ENCODE peak calls at places on chromosomes 2 and 18, in eight cellular contexts. V, I, T, Q, H, S, G and U are unnamed samples.

GRCh38 chr18:28044036-28044435 is 132.9 kb downstream of the CDH2 start:
- DNase-seq in V (no peak), I (no peak), T (no peak), Q (no peak), H (no peak), S (no peak), G (no peak), U (no peak)

GRCh38 chr2:85015653-85016360 is 44.8 kb downstream of the KCMF1 start:
- DNase-seq in V (no peak), I (no peak), T (no peak), Q (no peak), H (no peak), S (no peak), G (no peak), U (no peak)

GRCh38 chr2:55929476-55929875 is 5.9 kb upstream of the EFEMP1 start:
- DNase-seq in V (no peak), I (no peak), T (no peak), Q (no peak), H (no peak), S (no peak), G (no peak), U (no peak)

GRCh38 chr2:228999326-228999725 is 271.8 kb downstream of the PID1 start:
- DNase-seq in V (no peak), I (no peak), T (no peak), Q (no peak), H (no peak), S (no peak), G (no peak), U (no peak)

GRCh38 chr2:207905546-207905945 is 119.8 kb downstream of the PLEKHM3 start:
- DNase-seq in V (no peak), I (no peak), T (no peak), Q (no peak), H (peak), S (no peak), G (no peak), U (no peak)

GRCh38 chr2:222304737-222305509 is 6.1 kb upstream of the PAX3 start:
- DNase-seq in V (peak), I (no peak), T (no peak), Q (no peak), H (no peak), S (no peak), G (no peak), U (no peak)

GRCh38 chr2:18723219-18723618 is 133.8 kb upstream of the NT5C1B start:
- DNase-seq in V (no peak), I (no peak), T (no peak), Q (no peak), H (no peak), S (no peak), G (no peak), U (no peak)

GRCh38 chr2:174787485-174788205 is 23.4 kb upstream of the CHRNA1 start:
- DNase-seq in V (no peak), I (peak), T (peak), Q (no peak), H (no peak), S (no peak), G (peak), U (peak)

GRCh38 chr2:159035790-159036411 is 67.5 kb downstream of the TANC1 start:
- DNase-seq in V (no peak), I (no peak), T (peak), Q (no peak), H (peak), S (no peak), G (peak), U (no peak)

GRCh38 chr2:27627963-27628766 is 647 bp downstream of the CCDC121 start:
- DNase-seq in V (peak), I (peak), T (peak), Q (no peak), H (no peak), S (no peak), G (peak), U (peak)

GRCh38 chr18:48947102-48947501 is 3.7 kb downstream of the SMAD7 start:
- DNase-seq in V (no peak), I (no peak), T (no peak), Q (no peak), H (no peak), S (no peak), G (no peak), U (no peak)

GRCh38 chr18:58180172-58180571 is 136.1 kb downstream of the NEDD4L start:
- DNase-seq in V (peak), I (no peak), T (no peak), Q (no peak), H (no peak), S (no peak), G (no peak), U (no peak)
- TF ChIP-seq CTCF in V (no peak), I (no peak), T (no peak), Q (no peak), H (no peak), S (no peak), G (no peak), U (no peak)

GRCh38 chr2:68200157-68200787 is 42.6 kb downstream of the PNO1 start:
- DNase-seq in V (no peak), I (no peak), T (no peak), Q (no peak), H (no peak), S (no peak), G (no peak), U (no peak)

GRCh38 chr2:68206779-68207178 is 45.6 kb downstream of the PPP3R1 start:
- DNase-seq in V (no peak), I (no peak), T (no peak), Q (no peak), H (no peak), S (no peak), G (no peak), U (no peak)

DNA sequence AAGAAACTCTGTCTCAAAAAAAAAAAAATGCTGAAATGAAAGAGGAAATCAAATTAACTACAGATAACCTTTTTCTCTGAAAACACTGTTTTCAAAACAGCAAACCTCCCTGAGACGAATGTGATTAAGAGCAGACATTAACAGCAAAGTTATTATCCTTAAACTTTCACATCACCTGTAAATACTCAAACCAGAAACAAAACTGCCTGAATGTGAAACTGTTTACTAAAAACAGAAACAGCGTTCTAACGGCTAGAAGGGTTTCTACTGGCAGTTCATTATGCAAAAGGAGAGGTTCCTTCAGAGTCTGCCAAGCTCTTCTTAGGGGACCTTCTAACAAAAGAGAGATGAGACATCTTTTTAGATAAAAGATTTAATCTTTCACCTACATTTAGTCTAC is 45.9 kb downstream of the PNO1 start:
- DNase-seq in V (no peak), I (no peak), T (no peak), Q (no peak), H (no peak), S (no peak), G (no peak), U (no peak)
- H3K4me3 ChIP-seq in V (no peak), I (no peak), T (no peak), Q (no peak), H (no peak), S (no peak), G (no peak), U (no peak)

DNA sequence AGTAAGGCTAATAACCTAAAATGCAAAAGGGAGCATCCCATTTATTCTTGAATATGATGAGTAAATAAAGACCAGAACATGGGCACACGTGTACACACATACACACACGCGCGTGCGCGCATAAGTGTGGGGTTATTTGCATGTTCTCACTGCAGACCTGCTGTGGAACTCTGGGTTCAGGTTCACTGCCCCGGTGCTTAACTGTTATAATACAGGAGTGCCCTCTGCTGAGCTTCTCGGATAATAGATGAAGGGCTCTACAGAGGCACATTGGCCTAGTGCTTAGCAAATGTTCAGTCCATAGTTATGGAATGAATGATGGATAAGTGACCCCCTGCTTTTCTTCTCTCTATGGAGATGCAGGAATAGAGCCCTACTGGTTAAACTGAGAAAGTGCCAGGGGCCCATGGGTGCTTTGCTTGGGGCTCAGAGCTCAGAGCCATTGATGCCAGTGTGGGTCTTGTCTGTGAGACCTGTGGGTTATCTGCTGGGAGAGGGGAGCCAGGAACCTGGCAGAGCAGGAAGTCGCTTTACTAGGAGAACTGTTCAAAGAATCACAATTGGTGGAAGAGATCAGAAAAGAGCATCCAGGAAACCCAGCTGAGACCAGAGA is 3.6 kb upstream of the ARL4C start:
- DNase-seq in V (no peak), I (peak), T (peak), Q (peak), H (peak), S (peak), G (peak), U (no peak)
- TF ChIP-seq CTCF in V (no peak), I (peak), T (peak), Q (peak), H (peak), S (peak), G (peak), U (peak)

GRCh38 chr18:63980027-63980426 is 10.1 kb downstream of the SERPINB8 start:
- DNase-seq in V (no peak), I (no peak), T (no peak), Q (no peak), H (no peak), S (no peak), G (no peak), U (no peak)
- H3K4me3 ChIP-seq in V (no peak), I (no peak), T (no peak), Q (no peak), H (no peak), S (no peak), G (no peak), U (no peak)

GRCh38 chr2:148596033-148596432 is 48.5 kb upstream of the EPC2 start:
- DNase-seq in V (no peak), I (no peak), T (no peak), Q (no peak), H (no peak), S (no peak), G (no peak), U (no peak)

GRCh38 chr2:148603562-148603920 is 41.0 kb upstream of the EPC2 start:
- DNase-seq in V (no peak), I (no peak), T (no peak), Q (no peak), H (no peak), S (no peak), G (no peak), U (no peak)

GRCh38 chr2:148594216-148594615 is 50.3 kb upstream of the EPC2 start:
- DNase-seq in V (no peak), I (no peak), T (no peak), Q (no peak), H (no peak), S (no peak), G (no peak), U (no peak)

GRCh38 chr2:148602918-148603561 is 41.5 kb upstream of the EPC2 start:
- DNase-seq in V (no peak), I (no peak), T (no peak), Q (no peak), H (no peak), S (no peak), G (no peak), U (no peak)

GRCh38 chr2:148599112-148599991 is 45.2 kb upstream of the EPC2 start:
- DNase-seq in V (no peak), I (no peak), T (no peak), Q (no peak), H (no peak), S (no peak), G (no peak), U (no peak)
- TF ChIP-seq CTCF in V (no peak), I (no peak), T (no peak), Q (no peak), H (no peak), S (no peak), G (no peak), U (no peak)

GRCh38 chr2:19987936-19988335 is 2.0 kb downstream of the WDR35 start:
- DNase-seq in V (no peak), I (no peak), T (no peak), Q (no peak), H (no peak), S (no peak), G (no peak), U (no peak)

GRCh38 chr2:19989681-19990415 is at the start of gene WDR35:
- DNase-seq in V (peak), I (peak), T (peak), Q (peak), H (peak), S (peak), G (peak), U (no peak)

GRCh38 chr2:19990416-19990728 is 467 bp upstream of the WDR35 start:
- DNase-seq in V (no peak), I (no peak), T (no peak), Q (no peak), H (no peak), S (no peak), G (no peak), U (no peak)

GRCh38 chr2:19989342-19989680 is 594 bp downstream of the WDR35 start:
- DNase-seq in V (no peak), I (no peak), T (no peak), Q (no peak), H (no peak), S (no peak), G (no peak), U (no peak)

DNA sequence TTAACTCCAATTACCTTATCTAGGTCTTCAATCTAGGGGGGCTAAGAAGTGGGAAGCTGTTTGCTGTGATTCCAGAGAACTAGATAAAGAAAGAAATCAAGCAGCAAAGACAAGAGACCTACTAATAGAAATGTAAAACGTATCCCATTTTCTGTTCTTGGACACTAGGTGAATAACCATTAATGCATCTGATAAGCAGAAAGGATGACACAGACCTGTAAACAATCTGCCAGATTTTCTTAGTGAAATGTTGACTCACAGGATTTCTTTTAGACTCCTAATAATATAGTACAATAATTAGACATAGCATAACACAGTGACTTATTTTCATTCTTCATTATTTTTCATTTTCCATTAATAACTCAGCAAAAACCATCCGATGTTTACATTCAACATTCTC is 1.3 kb downstream of the WDR35 start:
- DNase-seq in V (no peak), I (no peak), T (no peak), Q (no peak), H (no peak), S (no peak), G (no peak), U (no peak)
- H3K4me3 ChIP-seq in V (no peak), I (peak), T (peak), Q (no peak), H (no peak), S (no peak), G (peak), U (no peak)